ENCODE peak calls at places on chromosomes 12 and 14, in six cellular contexts. R is CD8-positive, alpha-beta memory T cell; D is pancreas; F is GM23338; O is psoas muscle; X is heart left ventricle. S is an unnamed sample.

GRCh38 chr14:42527141-42527540 is 920.5 kb downstream of the LRFN5 start:
- DNase-seq in D (no peak), X (no peak), R (no peak), O (no peak), F (no peak), S (no peak)

GRCh38 chr12:114916124-114916523 is 232.1 kb upstream of the TBX3 start:
- DNase-seq in X (no peak), F (no peak), O (no peak), R (no peak), D (no peak), S (no peak)

GRCh38 chr12:3168223-3168770 is 91.1 kb downstream of the TSPAN9 start:
- DNase-seq in D (no peak), F (no peak), O (no peak), R (no peak), X (no peak), S (no peak)

GRCh38 chr12:29223936-29224921 is 75.2 kb downstream of the FAR2 start:
- DNase-seq in R (no peak), O (no peak), F (no peak), D (no peak), X (no peak), S (no peak)

GRCh38 chr12:3253682-3254275 is 176.6 kb downstream of the TSPAN9 start:
- DNase-seq in O (no peak), R (no peak), X (no peak), D (no peak), F (no peak), S (no peak)

GRCh38 chr12:52351196-52352059 is 15.9 kb downstream of the KRT85 start:
- DNase-seq in F (no peak), O (no peak), X (no peak), D (no peak), R (peak), S (no peak)

GRCh38 chr12:2453076-2453806 is 341.5 kb upstream of the FKBP4 start:
- DNase-seq in O (no peak), F (no peak), D (no peak), R (no peak), X (no peak), S (no peak)

GRCh38 chr12:127174881-127175280 is 1092.1 kb upstream of the TMEM132C start:
- DNase-seq in X (no peak), D (no peak), O (no peak), R (no peak), F (no peak), S (no peak)

GRCh38 chr12:65891219-65891618 is 66.9 kb downstream of the HMGA2 start:
- DNase-seq in D (no peak), R (no peak), F (no peak), X (no peak), O (no peak), S (no peak)

GRCh38 chr14:62076368-62076767 is 314.1 kb downstream of the SNAPC1 start:
- DNase-seq in X (no peak), D (no peak), F (no peak), R (no peak), O (no peak), S (no peak)

GRCh38 chr14:74213907-74214803 is 25.1 kb upstream of the VSX2 start:
- DNase-seq in O (no peak), R (no peak), F (peak), D (no peak), X (no peak), S (no peak)

GRCh38 chr12:108798551-108799221 is 58.7 kb downstream of the SSH1 start:
- DNase-seq in D (peak), X (no peak), F (no peak), O (no peak), R (no peak), S (no peak)

GRCh38 chr12:124829008-124829707 is 34.5 kb downstream of the SCARB1 start:
- DNase-seq in D (no peak), O (no peak), F (no peak), X (no peak), R (no peak), S (peak)

GRCh38 chr14:51302319-51303030 is 62.4 kb downstream of the TMX1 start:
- DNase-seq in O (no peak), X (no peak), F (no peak), R (no peak), D (no peak), S (no peak)

GRCh38 chr12:51793201-51793600 is 55.3 kb downstream of the FIGNL2 start:
- DNase-seq in X (no peak), F (no peak), D (no peak), O (no peak), R (no peak), S (no peak)

GRCh38 chr12:108284163-108284562 is 54.9 kb downstream of the CMKLR1 start:
- DNase-seq in R (no peak), D (no peak), F (peak), X (no peak), O (no peak), S (no peak)

GRCh38 chr14:70665448-70666363 is 24.0 kb downstream of the TTC9 start:
- DNase-seq in R (no peak), D (peak), O (no peak), X (no peak), F (no peak), S (no peak)

GRCh38 chr12:111444706-111445310 is 39.1 kb downstream of the SH2B3 start:
- DNase-seq in O (peak), X (peak), R (peak), D (no peak), F (peak), S (peak)

GRCh38 chr12:50579757-50580267 is 75.0 kb downstream of the DIP2B start:
- DNase-seq in O (no peak), D (no peak), F (no peak), R (no peak), X (no peak), S (no peak)

GRCh38 chr14:61466249-61466904 is 145.0 kb downstream of the PRKCH start:
- DNase-seq in D (no peak), O (peak), X (peak), R (no peak), F (peak), S (peak)

GRCh38 chr12:104840262-104840661 is 117.8 kb downstream of the SLC41A2 start:
- DNase-seq in R (no peak), X (no peak), F (no peak), D (no peak), O (no peak), S (no peak)

GRCh38 chr12:55780695-55781094 is 36.8 kb downstream of the SARNP start:
- DNase-seq in R (no peak), D (no peak), O (no peak), F (no peak), X (no peak), S (no peak)

GRCh38 chr14:35991356-35991755 is 165.2 kb downstream of the BRMS1L start:
- DNase-seq in F (no peak), X (no peak), R (no peak), O (no peak), D (no peak), S (no peak)

GRCh38 chr14:79585845-79586244 is 625.5 kb downstream of the DIO2 start:
- DNase-seq in F (no peak), O (no peak), X (no peak), R (no peak), D (no peak), S (no peak)

DNA sequence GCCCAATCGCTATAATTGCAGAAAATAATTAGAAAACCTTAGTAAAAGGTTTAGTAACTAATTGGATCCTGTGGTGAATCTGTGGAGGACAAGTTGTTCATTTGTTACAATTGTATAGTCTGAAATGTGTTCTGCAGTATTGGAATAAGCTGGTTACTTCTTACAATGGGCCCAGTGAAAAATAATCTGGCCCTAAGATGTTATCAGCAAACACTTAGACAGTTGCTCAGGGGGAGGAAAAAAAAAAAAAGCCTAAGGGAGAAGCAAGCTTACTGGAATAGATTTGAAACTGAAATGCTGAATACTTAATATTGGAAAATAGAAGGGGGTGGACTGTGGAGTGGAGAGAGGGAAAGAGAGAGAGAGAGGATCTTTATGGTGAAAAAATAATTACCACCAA is 4.0 kb downstream of the FOXG1 start:
- DNase-seq in R (no peak), O (no peak), F (no peak), D (no peak), X (no peak), S (no peak)
- H3K27ac ChIP-seq in R (no peak), O (no peak), F (no peak), D (no peak), X (no peak), S (no peak)

DNA sequence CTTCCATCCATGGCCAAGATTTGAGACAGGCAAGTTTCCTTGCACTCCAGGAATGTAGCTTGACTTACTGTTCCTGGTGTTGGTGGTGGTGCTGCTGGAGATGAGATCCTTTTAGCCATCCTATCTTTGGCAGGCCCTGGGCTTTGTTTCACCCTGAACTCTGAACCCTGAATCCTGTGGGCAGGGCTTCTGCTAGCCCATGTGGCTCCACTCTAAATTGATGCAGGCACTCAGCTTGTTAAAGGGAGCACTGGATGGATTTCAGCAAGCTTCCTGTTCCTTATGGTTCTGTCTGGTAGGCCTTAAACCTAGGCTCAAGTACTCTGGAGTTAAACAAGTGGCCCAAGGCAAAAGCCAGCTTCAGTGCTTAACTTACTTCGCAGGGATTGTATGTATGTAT is 138.2 kb downstream of the RGS6 start:
- DNase-seq in F (no peak), O (no peak), R (no peak), D (no peak), X (no peak), S (no peak)
- H3K4me3 ChIP-seq in F (no peak), O (no peak), R (no peak), D (no peak), X (no peak), S (no peak)

GRCh38 chr14:91918159-91918883 is 29.2 kb downstream of the FBLN5 start:
- DNase-seq in X (no peak), D (no peak), R (no peak), O (no peak), F (no peak), S (no peak)
- H3K27ac ChIP-seq in X (peak), D (no peak), R (no peak), O (no peak), F (no peak), S (peak)

GRCh38 chr14:101560534-101561113 is 671 bp upstream of the DIO3 start:
- DNase-seq in O (peak), D (no peak), F (peak), X (peak), R (no peak), S (no peak)
- H3K4me3 ChIP-seq in O (no peak), D (no peak), F (no peak), X (no peak), R (no peak), S (peak)

GRCh38 chr12:19411234-19412221 is 27.8 kb upstream of the AEBP2 start:
- DNase-seq in O (no peak), X (no peak), D (no peak), R (no peak), F (peak), S (no peak)

GRCh38 chr12:19412844-19413243 is 26.4 kb upstream of the AEBP2 start:
- DNase-seq in X (no peak), F (no peak), D (no peak), O (peak), R (no peak), S (no peak)

GRCh38 chr12:19409376-19409775 is 29.9 kb upstream of the AEBP2 start:
- DNase-seq in R (no peak), X (no peak), F (no peak), D (no peak), O (no peak), S (no peak)

GRCh38 chr12:19410211-19410610 is 29.1 kb upstream of the AEBP2 start:
- DNase-seq in O (no peak), F (peak), X (no peak), D (no peak), R (no peak), S (no peak)

DNA sequence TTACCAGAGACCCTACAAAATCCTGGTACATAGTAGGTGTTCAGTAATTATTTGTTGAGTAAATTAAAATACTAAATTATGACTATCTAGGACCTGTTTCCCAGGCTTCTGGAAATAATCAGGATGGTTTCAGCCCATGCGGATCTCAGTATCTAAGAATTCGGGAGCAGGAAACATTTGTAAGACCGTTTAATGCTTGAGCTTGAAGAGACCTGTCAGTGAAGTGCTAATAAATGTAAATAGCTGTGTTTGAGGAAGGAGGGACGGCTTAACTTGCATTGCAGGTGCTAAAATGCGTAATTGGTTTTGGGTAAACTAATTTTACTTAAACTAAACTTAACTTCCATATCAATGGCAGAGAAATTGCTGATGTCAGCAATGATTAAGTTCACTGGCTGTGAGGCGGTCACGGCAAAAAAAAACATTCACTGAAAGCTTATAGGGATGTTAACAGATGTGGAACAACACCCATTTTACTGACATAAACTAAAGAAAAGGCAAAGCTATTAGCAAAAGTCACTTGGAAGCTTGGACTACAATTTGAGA is 28.6 kb upstream of the AEBP2 start:
- DNase-seq in F (peak), D (no peak), X (no peak), R (no peak), O (no peak), S (no peak)
- H3K27ac ChIP-seq in F (peak), D (no peak), X (no peak), R (no peak), O (no peak), S (no peak)

GRCh38 chr12:79019672-79020071 is 155.1 kb downstream of the SYT1 start:
- DNase-seq in O (no peak), F (no peak), R (no peak), X (no peak), D (no peak), S (no peak)
- H3K4me3 ChIP-seq in O (no peak), F (no peak), R (no peak), X (no peak), D (no peak), S (no peak)

GRCh38 chr14:91306547-91306946 is 62.0 kb upstream of the GPR68 start:
- DNase-seq in X (no peak), O (no peak), D (no peak), F (no peak), R (no peak), S (no peak)
- H3K27ac ChIP-seq in X (no peak), O (no peak), D (no peak), F (peak), R (no peak), S (no peak)

GRCh38 chr12:13534645-13535398 is 338.3 kb downstream of the EMP1 start:
- DNase-seq in O (peak), F (peak), D (peak), R (no peak), X (peak), S (peak)
- H3K4me3 ChIP-seq in O (no peak), F (peak), D (no peak), R (no peak), X (no peak), S (no peak)

DNA sequence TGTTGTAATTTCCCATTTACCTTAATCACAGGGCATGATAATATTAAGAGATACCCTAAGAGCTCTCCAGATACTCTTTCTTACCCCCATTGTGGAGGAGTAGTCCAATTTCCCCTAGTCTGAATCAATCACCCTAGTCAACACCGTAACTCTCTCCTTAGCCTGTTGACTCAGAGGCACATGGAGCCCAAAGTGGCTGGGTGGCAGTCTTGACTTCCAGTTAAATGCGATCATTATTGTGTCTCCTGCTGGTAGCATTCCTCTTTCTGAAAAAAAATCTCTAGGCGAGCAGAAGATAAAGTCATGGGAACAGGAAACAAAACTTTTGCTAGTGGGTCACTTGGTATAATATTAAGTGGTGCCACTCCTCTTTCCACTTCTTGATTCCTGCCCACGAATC is 46.4 kb downstream of the EMP1 start:
- DNase-seq in X (no peak), F (no peak), O (no peak), D (no peak), R (no peak), S (no peak)
- H3K27ac ChIP-seq in X (no peak), F (no peak), O (no peak), D (no peak), R (no peak), S (no peak)

S was measured in tibial nerve.